ENCODE peak calls at places on chromosomes 7 and 10, in eight cellular contexts. W, L, Z, R, Q, O, K and S are unnamed samples.

GRCh38 chr7:26179826-26180497 is 20.6 kb downstream of the HNRNPA2B1 start:
- DNase-seq in Q (no peak), L (no peak), O (no peak), W (no peak), Z (no peak), R (no peak), K (no peak), S (no peak)

GRCh38 chr7:115724400-115725056 is 306.0 kb downstream of the TFEC start:
- DNase-seq in R (no peak), Q (no peak), L (no peak), K (peak), Z (peak), O (no peak), W (no peak), S (no peak)

GRCh38 chr7:158581440-158582088 is 6.1 kb downstream of the PTPRN2 start:
- DNase-seq in K (no peak), Z (peak), O (no peak), W (no peak), R (no peak), Q (no peak), L (no peak), S (no peak)

GRCh38 chr7:131533151-131533559 is 23.3 kb downstream of the PODXL start:
- DNase-seq in L (no peak), K (no peak), O (no peak), Z (no peak), R (no peak), W (no peak), Q (no peak), S (no peak)

GRCh38 chr7:116384936-116385635 is 114.5 kb upstream of the CAV2 start:
- DNase-seq in R (no peak), W (no peak), Q (no peak), L (no peak), Z (no peak), K (no peak), O (no peak), S (no peak)

GRCh38 chr7:148044173-148044572 is 546.4 kb upstream of the C7orf33 start:
- DNase-seq in R (no peak), W (no peak), K (no peak), O (no peak), Z (peak), L (no peak), Q (no peak), S (no peak)

GRCh38 chr7:150340024-150340749 is 1.2 kb downstream of the RARRES2 start:
- DNase-seq in K (peak), O (peak), Q (peak), W (no peak), R (no peak), Z (no peak), L (peak), S (no peak)

GRCh38 chr7:133678137-133678814 is 425.4 kb downstream of the EXOC4 start:
- DNase-seq in L (no peak), R (no peak), Z (no peak), Q (no peak), K (no peak), O (no peak), W (no peak), S (peak)

GRCh38 chr10:69337312-69338132 is 59.2 kb downstream of the HK1 start:
- DNase-seq in Z (no peak), L (no peak), W (no peak), K (peak), R (no peak), Q (peak), O (no peak), S (peak)

GRCh38 chr7:84188811-84189405 is 5.7 kb downstream of the SEMA3A start:
- DNase-seq in Z (no peak), W (no peak), K (peak), O (no peak), L (no peak), R (no peak), Q (no peak), S (no peak)

GRCh38 chr10:74593470-74593869 is 232.9 kb upstream of the KAT6B start:
- DNase-seq in O (no peak), L (no peak), Q (no peak), K (peak), W (no peak), R (no peak), Z (no peak), S (peak)

GRCh38 chr7:44065431-44066110 is at the start of gene PGAM2:
- DNase-seq in Z (peak), W (peak), O (peak), R (peak), L (peak), K (peak), Q (peak), S (no peak)

GRCh38 chr10:52951819-52952218 is 179.2 kb upstream of the MBL2 start:
- DNase-seq in Z (peak), R (no peak), O (no peak), L (peak), Q (peak), K (peak), W (no peak), S (peak)

GRCh38 chr10:46006219-46006618 is 24.2 kb downstream of the NCOA4 start:
- DNase-seq in R (no peak), W (no peak), Q (no peak), Z (no peak), O (no peak), K (peak), L (no peak), S (peak)

GRCh38 chr10:92011560-92012214 is 88.1 kb downstream of the BTAF1 start:
- DNase-seq in Q (no peak), K (peak), R (no peak), Z (no peak), O (no peak), L (no peak), W (no peak), S (peak)

GRCh38 chr7:36388423-36388822 is 1.2 kb upstream of the ANLN start:
- DNase-seq in R (no peak), O (no peak), W (no peak), L (no peak), K (no peak), Q (no peak), Z (no peak), S (peak)

GRCh38 chr10:1412531-1413189 is 324.7 kb downstream of the ADARB2 start:
- DNase-seq in R (no peak), W (no peak), O (peak), K (no peak), Q (peak), Z (no peak), L (no peak), S (no peak)

GRCh38 chr7:24812313-24812945 is 55.2 kb upstream of the GSDME start:
- DNase-seq in O (no peak), L (peak), K (peak), W (peak), Q (peak), R (no peak), Z (peak), S (peak)

GRCh38 chr10:25049966-25050365 is 33.6 kb downstream of the THNSL1 start:
- DNase-seq in Q (no peak), O (no peak), L (no peak), Z (no peak), W (no peak), K (no peak), R (no peak), S (peak)